ENCODE peak calls at places on chromosome 17, in four cellular contexts. One of them, this sample, is unnamed.

GRCh38 chr17:44970136-44970737 is 2.1 kb upstream of the C1QL1 start:
- DNase-seq in MM.1S: no peak
- DNase-seq in DND-41: peak; percentile 27
- DNase-seq in A549: no peak
- DNase-seq in this sample: no peak

GRCh38 chr17:71237903-71238538 is 882.8 kb upstream of the SOX9 start:
- DNase-seq in MM.1S: no peak
- DNase-seq in DND-41: no peak
- DNase-seq in A549: peak; percentile 6
- DNase-seq in this sample: peak; percentile 39

GRCh38 chr17:60065136-60065535 is 13.6 kb downstream of the HEATR6 start:
- DNase-seq in MM.1S: no peak
- DNase-seq in DND-41: no peak
- DNase-seq in A549: no peak
- DNase-seq in this sample: no peak

GRCh38 chr17:67528751-67529436 is 151.8 kb downstream of the PITPNC1 start:
- DNase-seq in MM.1S: no peak
- DNase-seq in DND-41: no peak
- DNase-seq in A549: peak; percentile 81
- DNase-seq in this sample: no peak

GRCh38 chr17:82929011-82929622 is 89.3 kb upstream of the ZNF750 start:
- DNase-seq in MM.1S: no peak
- DNase-seq in DND-41: no peak
- DNase-seq in A549: no peak
- DNase-seq in this sample: no peak

GRCh38 chr17:40551091-40551873 is 14.0 kb downstream of the CCR7 start:
- DNase-seq in MM.1S: no peak
- DNase-seq in DND-41: peak; percentile 3
- DNase-seq in A549: peak; percentile 91
- DNase-seq in this sample: no peak

GRCh38 chr17:9842057-9842758 is 16.5 kb downstream of the GLP2R start:
- DNase-seq in MM.1S: no peak
- DNase-seq in DND-41: no peak
- DNase-seq in A549: peak; percentile 65
- DNase-seq in this sample: no peak

GRCh38 chr17:80795090-80795609 is 196.5 kb upstream of the CHMP6 start:
- DNase-seq in MM.1S: no peak
- DNase-seq in DND-41: no peak
- DNase-seq in A549: no peak
- DNase-seq in this sample: no peak

GRCh38 chr17:76558210-76559095 is 18.6 kb downstream of the PRCD start:
- DNase-seq in MM.1S: peak; percentile 40
- DNase-seq in DND-41: no peak
- DNase-seq in A549: no peak
- DNase-seq in this sample: peak; percentile 57

DNA sequence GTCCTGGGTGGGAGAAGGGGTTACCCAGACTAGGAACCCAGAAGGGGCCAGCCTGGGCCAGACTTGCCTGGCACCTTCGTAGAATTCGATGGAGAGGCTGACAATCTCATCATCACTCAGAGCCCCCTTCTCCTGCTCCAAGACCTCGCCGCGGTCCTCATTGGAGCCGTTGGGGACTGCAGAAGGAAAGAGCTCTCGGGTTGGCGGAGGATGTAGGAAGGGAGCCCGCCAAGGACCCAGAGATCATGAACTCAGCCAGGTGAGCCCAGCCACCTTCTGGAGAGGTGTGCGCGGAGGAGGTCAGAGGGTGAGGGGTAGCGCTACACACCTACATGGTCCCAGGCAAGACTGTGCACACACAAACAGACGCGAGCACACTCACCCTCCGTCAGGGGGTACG is 8.5 kb downstream of the CISD3 start:
- DNase-seq in MM.1S: no peak
- DNase-seq in DND-41: no peak
- DNase-seq in A549: no peak
- DNase-seq in this sample: no peak
- H3K4me2 ChIP-seq in MM.1S: no peak overlapping the region
- H3K4me2 ChIP-seq in DND-41: no peak overlapping the region
- H3K4me2 ChIP-seq in A549: no peak overlapping the region
- H3K4me2 ChIP-seq in this sample: no peak overlapping the region

GRCh38 chr17:57985675-57985974 is 2.4 kb downstream of the VEZF1 start:
- DNase-seq in MM.1S: no peak
- DNase-seq in DND-41: no peak
- DNase-seq in A549: peak; percentile 56
- DNase-seq in this sample: no peak

GRCh38 chr17:57988301-57989010 is 402 bp upstream of the VEZF1 start:
- DNase-seq in MM.1S: peak; percentile 67
- DNase-seq in DND-41: peak; percentile 78
- DNase-seq in A549: peak; percentile 90
- DNase-seq in this sample: peak; percentile 83

GRCh38 chr17:57984936-57985674 is 2.9 kb downstream of the VEZF1 start:
- DNase-seq in MM.1S: no peak
- DNase-seq in DND-41: no peak
- DNase-seq in A549: no peak
- DNase-seq in this sample: no peak

GRCh38 chr17:57987582-57988300 is at the start of gene VEZF1:
- DNase-seq in MM.1S: peak; percentile 79
- DNase-seq in DND-41: peak; percentile 84
- DNase-seq in A549: peak; percentile 76
- DNase-seq in this sample: peak; percentile 89

DNA sequence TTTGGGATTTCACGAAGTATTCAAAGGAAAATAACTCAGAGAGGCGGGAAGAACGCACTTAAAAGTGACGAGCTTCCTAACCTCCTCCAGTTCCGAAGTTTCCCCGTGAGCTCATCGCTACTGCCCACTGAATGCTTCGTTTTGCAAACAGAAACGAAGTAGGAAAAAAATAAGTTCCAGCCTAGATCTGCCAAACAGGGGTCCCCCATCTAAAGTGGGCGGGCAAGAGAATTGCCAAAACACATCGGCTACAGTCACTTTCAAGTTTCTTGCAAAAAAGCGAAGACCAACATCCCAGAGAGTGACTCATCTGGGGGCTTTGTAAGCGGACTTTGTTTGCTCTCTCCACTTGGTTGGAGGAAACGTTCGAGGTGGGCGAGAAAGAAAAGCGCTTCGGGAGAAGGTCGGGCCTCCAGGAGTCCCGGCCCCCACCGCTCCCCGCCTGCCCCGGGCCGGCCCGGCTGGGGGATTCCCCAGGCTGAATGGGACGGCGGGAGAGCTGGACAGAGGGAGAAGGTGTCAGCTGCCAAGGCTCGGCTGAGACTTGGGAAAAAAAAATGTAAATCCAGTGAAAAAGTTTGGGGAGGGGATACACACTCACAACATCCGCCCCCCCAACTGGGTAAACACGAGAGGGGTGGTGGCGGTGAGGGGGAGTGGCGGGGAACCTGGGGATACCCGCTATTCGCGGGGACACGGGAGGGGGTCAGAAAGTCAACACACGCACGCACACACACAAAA is 1.0 kb downstream of the VEZF1 start:
- DNase-seq in MM.1S: no peak
- DNase-seq in DND-41: peak; percentile 56
- DNase-seq in A549: peak; percentile 63
- DNase-seq in this sample: no peak
- H3K4me1 ChIP-seq in MM.1S: peaks cover 15% of the 10 kb centered on the region
- H3K4me1 ChIP-seq in DND-41: peaks cover 57% of the 10 kb centered on the region
- H3K4me1 ChIP-seq in A549: peaks cover 77% of the 10 kb centered on the region
- H3K4me1 ChIP-seq in this sample: peaks cover 23% of the 10 kb centered on the region

GRCh38 chr17:59001158-59001814 is 105.4 kb downstream of the TRIM37 start:
- DNase-seq in MM.1S: no peak
- DNase-seq in DND-41: no peak
- DNase-seq in A549: no peak
- DNase-seq in this sample: peak; percentile 90
- H3K4me2 ChIP-seq in MM.1S: no peak overlapping the region
- H3K4me2 ChIP-seq in DND-41: no peak overlapping the region
- H3K4me2 ChIP-seq in A549: no peak overlapping the region
- H3K4me2 ChIP-seq in this sample: peak overlapping the region; percentile 92

GRCh38 chr17:78787444-78787843 is 5.4 kb upstream of the CYTH1 start:
- DNase-seq in MM.1S: peak; percentile 55
- DNase-seq in DND-41: no peak
- DNase-seq in A549: peak; percentile 73
- DNase-seq in this sample: peak; percentile 72
- H3K4me1 ChIP-seq in MM.1S: peaks cover 15% of the 10 kb centered on the region
- H3K4me1 ChIP-seq in DND-41: peaks cover 8% of the 10 kb centered on the region
- H3K4me1 ChIP-seq in A549: peaks cover 13% of the 10 kb centered on the region
- H3K4me1 ChIP-seq in this sample: peaks cover 8% of the 10 kb centered on the region

This sample was measured in OCI-LY7.